ENCODE peak calls at places on chromosomes 12 and 14, in nine cellular contexts. J is GDM1, Z is epithelial cell of esophagus, Q is retina, D is ureter, A is D341Med, W is NCI-H226, U is endothelial cell, G is astrocyte. X is an unnamed sample.

GRCh38 chr14:100988411-100988900 is 84.9 kb upstream of the RTL1 start:
- DNase-seq in U (no peak), G (peak; percentile 63), D (no peak), J (no peak), Z (peak; percentile 84), Q (no peak), W (peak; percentile 20), A (no peak), X (peak; percentile 36)

GRCh38 chr12:95908573-95908972 is 33.8 kb downstream of the CCDC38 start:
- DNase-seq in G (peak; percentile 30), Q (no peak), W (peak; percentile 63), A (no peak), Z (no peak), J (no peak), D (no peak), U (no peak), X (peak; percentile 54)

GRCh38 chr12:84701966-84702365 is 210.6 kb downstream of the SLC6A15 start:
- DNase-seq in D (no peak), Q (no peak), Z (peak; percentile 32), J (no peak), A (no peak), U (no peak), W (peak; percentile 30), G (peak; percentile 20), X (peak; percentile 15)

GRCh38 chr12:19120795-19121194 is 8.7 kb upstream of the PLEKHA5 start:
- DNase-seq in D (no peak), J (no peak), U (no peak), Q (no peak), Z (peak; percentile 86), A (no peak), G (no peak), W (no peak), X (no peak)

GRCh38 chr14:49677643-49678042 is 10.4 kb downstream of the POLE2 start:
- DNase-seq in Z (no peak), W (no peak), A (no peak), J (no peak), U (no peak), D (no peak), Q (no peak), G (no peak), X (no peak)

GRCh38 chr14:77372304-77372841 is 4.5 kb downstream of the TMED8 start:
- DNase-seq in U (no peak), Z (peak; percentile 4), Q (peak; percentile 54), D (no peak), J (no peak), G (peak; percentile 82), W (no peak), A (no peak), X (peak; percentile 79)

GRCh38 chr12:55742719-55743130 is at the start of gene GDF11:
- DNase-seq in Z (peak; percentile 76), J (peak; percentile 35), G (peak; percentile 64), U (no peak), A (no peak), Q (peak; percentile 82), D (no peak), W (peak; percentile 82), X (peak; percentile 74)

GRCh38 chr14:106185837-106186233 is 659.5 kb downstream of the TMEM121 start:
- DNase-seq in G (no peak), W (no peak), A (no peak), D (no peak), J (peak; percentile 69), U (no peak), Q (no peak), Z (no peak), X (no peak)

GRCh38 chr12:56105503-56105902 is 1.1 kb downstream of the PA2G4 start:
- DNase-seq in G (no peak), W (no peak), J (no peak), A (no peak), U (no peak), Q (no peak), D (no peak), Z (no peak), X (no peak)

GRCh38 chr12:132521200-132521580 is 31.2 kb downstream of the FBRSL1 start:
- DNase-seq in Z (no peak), G (no peak), U (no peak), D (no peak), A (no peak), J (no peak), W (no peak), Q (no peak), X (no peak)

GRCh38 chr12:58069268-58069967 is 128.1 kb downstream of the ATP23 start:
- DNase-seq in D (no peak), Z (peak; percentile 75), Q (no peak), G (peak; percentile 25), J (no peak), U (no peak), W (no peak), A (no peak), X (peak; percentile 88)

GRCh38 chr12:42705863-42706262 is 116.3 kb upstream of the PRICKLE1 start:
- DNase-seq in U (no peak), W (peak; percentile 96), Q (no peak), J (no peak), G (peak; percentile 98), A (no peak), D (peak; percentile 55), Z (peak; percentile 65), X (peak; percentile 94)

GRCh38 chr12:2877047-2877958 is at the start of the genes FOXM1 and RHNO1:
- DNase-seq in Z (peak; percentile 89), W (peak; percentile 86), A (peak; percentile 96), D (peak; percentile 92), Q (peak; percentile 91), J (peak; percentile 79), G (peak; percentile 60), U (peak; percentile 92), X (peak; percentile 89)

GRCh38 chr14:58866386-58866785 is 228.6 kb downstream of the DACT1 start:
- DNase-seq in U (no peak), D (no peak), A (no peak), W (peak; percentile 21), J (no peak), G (no peak), Z (no peak), Q (no peak), X (no peak)

GRCh38 chr12:71135812-71136176 is 22.0 kb downstream of the TSPAN8 start:
- DNase-seq in G (no peak), U (no peak), J (no peak), Q (no peak), D (no peak), Z (no peak), W (peak; percentile 21), A (no peak), X (no peak)

GRCh38 chr14:70920608-70921007 is 13.3 kb downstream of the PCNX1 start:
- DNase-seq in Q (no peak), Z (peak; percentile 54), J (no peak), D (no peak), U (no peak), W (peak; percentile 18), A (no peak), G (no peak), X (no peak)

GRCh38 chr14:89721991-89722390 is 232.5 kb downstream of the EFCAB11 start:
- DNase-seq in U (no peak), J (no peak), A (no peak), Z (peak; percentile 18), Q (peak; percentile 10), G (no peak), D (no peak), W (no peak), X (no peak)

GRCh38 chr12:113234483-113234882 is 13.2 kb downstream of the TPCN1 start:
- DNase-seq in G (no peak), D (no peak), A (no peak), W (no peak), J (no peak), Q (no peak), U (no peak), Z (no peak), X (no peak)

GRCh38 chr14:65993996-65994395 is 492.2 kb upstream of the CCDC196 start:
- DNase-seq in A (no peak), Z (no peak), W (no peak), J (no peak), D (no peak), U (no peak), Q (no peak), G (no peak), X (no peak)

GRCh38 chr12:78007173-78007572 is 176.5 kb downstream of the NAV3 start:
- DNase-seq in J (no peak), U (no peak), D (no peak), Q (no peak), Z (no peak), G (no peak), W (no peak), A (no peak), X (no peak)

GRCh38 chr12:79373896-79374499 is 316.8 kb downstream of the PAWR start:
- DNase-seq in A (peak; percentile 88), Z (peak; percentile 41), U (peak; percentile 77), J (peak; percentile 14), D (no peak), Q (peak; percentile 48), W (peak; percentile 21), G (no peak), X (peak; percentile 37)

GRCh38 chr14:68088463-68088862 is 268.9 kb downstream of the RAD51B start:
- DNase-seq in J (no peak), Q (peak; percentile 52), D (no peak), U (no peak), A (no peak), W (no peak), G (peak; percentile 71), Z (no peak), X (no peak)

GRCh38 chr12:1573960-1574862 is 20.2 kb downstream of the FBXL14 start:
- DNase-seq in W (no peak), G (no peak), A (no peak), D (no peak), Q (no peak), J (no peak), Z (no peak), U (no peak), X (no peak)

GRCh38 chr14:99073401-99073800 is 198.6 kb downstream of the BCL11B start:
- DNase-seq in D (no peak), J (no peak), W (no peak), A (no peak), U (no peak), Z (no peak), Q (no peak), G (no peak), X (no peak)

GRCh38 chr12:56565510-56566101 is 44.0 kb downstream of the RBMS2 start:
- DNase-seq in U (peak; percentile 72), W (no peak), G (peak; percentile 25), D (peak; percentile 69), Z (peak; percentile 37), J (no peak), A (peak; percentile 35), Q (peak; percentile 4), X (peak; percentile 72)

GRCh38 chr12:78799679-78800078 is 64.9 kb upstream of the SYT1 start:
- DNase-seq in Q (peak; percentile 29), U (no peak), A (peak; percentile 72), J (no peak), G (no peak), W (no peak), Z (no peak), D (no peak), X (no peak)

GRCh38 chr14:55065411-55065810 is 14.0 kb downstream of the MAPK1IP1L start:
- DNase-seq in G (no peak), Q (no peak), A (no peak), J (no peak), W (no peak), U (no peak), D (no peak), Z (no peak), X (no peak)

GRCh38 chr14:54582334-54582733 is 15.4 kb downstream of the SAMD4A start:
- DNase-seq in G (no peak), U (no peak), J (no peak), Q (no peak), A (no peak), W (no peak), D (no peak), Z (no peak), X (no peak)

GRCh38 chr12:77190022-77190421 is 124.7 kb upstream of the E2F7 start:
- DNase-seq in Z (peak; percentile 71), D (no peak), G (peak; percentile 92), J (no peak), W (peak; percentile 59), A (no peak), Q (no peak), U (no peak), X (peak; percentile 71)

GRCh38 chr12:121713257-121714155 is 954 bp downstream of the TMEM120B start:
- DNase-seq in G (no peak), Q (peak; percentile 27), U (no peak), W (no peak), D (peak; percentile 57), Z (no peak), A (peak; percentile 64), J (no peak), X (peak; percentile 22)

GRCh38 chr12:75764091-75764490 is 252.7 kb upstream of the KRR1 start:
- DNase-seq in G (no peak), U (no peak), Z (no peak), W (no peak), D (no peak), A (no peak), Q (no peak), J (no peak), X (no peak)